ENCODE peak calls at places on chromosomes 16 and 17, in six cellular contexts. E is fibroblast of pulmonary artery, C is AG04450, S is left ventricle myocardium inferior, L is HFF-Myc, B is astrocyte of the cerebellum. X is an unnamed sample.

GRCh38 chr17:12282056-12282455 is 261.4 kb downstream of the MAP2K4 start:
- DNase-seq in S (no peak), L (peak), C (peak), B (peak), E (peak), X (no peak)

GRCh38 chr16:23466162-23466885 is 13.3 kb upstream of the COG7 start:
- DNase-seq in C (peak), B (no peak), E (peak), L (no peak), S (no peak), X (no peak)

GRCh38 chr17:75877752-75878173 is 618 bp downstream of the TRIM47 start:
- DNase-seq in L (no peak), B (no peak), E (peak), S (peak), C (no peak), X (peak)

GRCh38 chr17:61647044-61647443 is 56.0 kb upstream of the NACA2 start:
- DNase-seq in L (peak), S (no peak), B (peak), E (peak), C (no peak), X (no peak)

GRCh38 chr16:23288726-23289512 is 13.2 kb upstream of the SCNN1B start:
- DNase-seq in S (no peak), E (no peak), L (no peak), B (no peak), C (no peak), X (peak)

GRCh38 chr17:50026901-50027638 is 28.8 kb upstream of the ITGA3 start:
- DNase-seq in E (peak), L (peak), C (no peak), S (peak), B (peak), X (peak)

GRCh38 chr16:74874912-74875311 is 100.3 kb upstream of the FA2H start:
- DNase-seq in E (no peak), L (no peak), C (no peak), B (no peak), S (peak), X (no peak)

GRCh38 chr16:78390070-78390469 is 290.6 kb downstream of the WWOX start:
- DNase-seq in S (no peak), B (no peak), E (no peak), L (no peak), C (no peak), X (no peak)

GRCh38 chr16:12435730-12436129 is 368.0 kb downstream of the CPPED1 start:
- DNase-seq in B (no peak), S (no peak), E (no peak), C (no peak), L (no peak), X (no peak)

GRCh38 chr17:57670769-57671545 is 74.1 kb downstream of the CCDC182 start:
- DNase-seq in S (no peak), B (no peak), E (no peak), C (no peak), L (no peak), X (no peak)

GRCh38 chr17:4247361-4247980 is 16.3 kb downstream of the ANKFY1 start:
- DNase-seq in L (no peak), C (no peak), S (no peak), E (no peak), B (no peak), X (no peak)

GRCh38 chr17:6853764-6854442 is 22.4 kb upstream of the TEKT1 start:
- DNase-seq in C (no peak), L (no peak), B (no peak), S (no peak), E (no peak), X (no peak)

GRCh38 chr16:70267516-70267915 is 15.8 kb upstream of the EXOSC6 start:
- DNase-seq in S (no peak), B (no peak), E (peak), L (peak), C (no peak), X (peak)

GRCh38 chr17:63780507-63780906 is 6.5 kb downstream of the DDX42 start:
- DNase-seq in S (no peak), B (no peak), C (no peak), E (peak), L (no peak), X (no peak)

GRCh38 chr17:43734376-43734775 is 24.2 kb downstream of the SOST start:
- DNase-seq in B (peak), S (no peak), E (peak), C (no peak), L (no peak), X (no peak)

GRCh38 chr17:51748749-51749604 is 409.5 kb downstream of the CA10 start:
- DNase-seq in L (no peak), S (no peak), C (no peak), E (no peak), B (no peak), X (peak)

GRCh38 chr17:1573932-1574696 is 11.5 kb upstream of the PITPNA start:
- DNase-seq in B (peak), C (peak), S (peak), L (no peak), E (peak), X (peak)

GRCh38 chr16:55499951-55500350 is 8.9 kb upstream of the LPCAT2 start:
- DNase-seq in S (no peak), B (peak), L (peak), C (peak), E (peak), X (no peak)

GRCh38 chr16:69660166-69660565 is 66.2 kb downstream of the NQO1 start:
- DNase-seq in C (no peak), L (no peak), E (no peak), S (no peak), B (no peak), X (peak)

GRCh38 chr17:77604301-77605031 is 354.0 kb upstream of the TNRC6C start:
- DNase-seq in L (no peak), B (no peak), C (no peak), E (no peak), S (no peak), X (no peak)

GRCh38 chr17:40106089-40106759 is 5.8 kb upstream of the NR1D1 start:
- DNase-seq in S (peak), C (no peak), B (no peak), L (no peak), E (no peak), X (no peak)

GRCh38 chr17:50944054-50944901 is 78.1 kb upstream of the TOB1 start:
- DNase-seq in E (peak), S (peak), C (no peak), L (no peak), B (no peak), X (peak)

GRCh38 chr16:10318798-10319500 is 66.9 kb upstream of the ATF7IP2 start:
- DNase-seq in E (no peak), L (no peak), C (no peak), B (no peak), S (no peak), X (no peak)

GRCh38 chr16:48408688-48409087 is 23.5 kb upstream of the SIAH1 start:
- DNase-seq in E (peak), L (no peak), B (peak), C (no peak), S (peak), X (no peak)

GRCh38 chr17:82943339-82943738 is 103.5 kb upstream of the ZNF750 start:
- DNase-seq in B (no peak), L (no peak), E (no peak), S (peak), C (no peak), X (no peak)

GRCh38 chr17:72386619-72387237 is 265.9 kb downstream of the SOX9 start:
- DNase-seq in C (no peak), B (no peak), S (no peak), L (no peak), E (no peak), X (no peak)

GRCh38 chr17:56173958-56174357 is 20.7 kb downstream of the ANKFN1 start:
- DNase-seq in C (no peak), E (no peak), B (no peak), S (no peak), L (no peak), X (no peak)

GRCh38 chr17:40862985-40863733 is 3.9 kb downstream of the KRT12 start:
- DNase-seq in B (no peak), E (peak), C (no peak), S (no peak), L (no peak), X (peak)

GRCh38 chr17:40550608-40551007 is 14.7 kb downstream of the CCR7 start:
- DNase-seq in E (peak), L (no peak), C (no peak), B (no peak), S (peak), X (no peak)

GRCh38 chr17:3773511-3773910 is 27.5 kb downstream of the ITGAE start:
- DNase-seq in E (peak), B (peak), L (peak), C (peak), S (no peak), X (no peak)

GRCh38 chr17:57464191-57464864 is 208.0 kb downstream of the MSI2 start:
- DNase-seq in S (peak), C (no peak), L (no peak), E (no peak), B (no peak), X (peak)

GRCh38 chr17:69870091-69870530 is 204.9 kb upstream of the KCNJ16 start:
- DNase-seq in C (peak), L (peak), E (peak), B (no peak), S (no peak), X (peak)

GRCh38 chr17:82937411-82938371 is 97.9 kb upstream of the ZNF750 start:
- DNase-seq in C (no peak), S (peak), B (no peak), L (no peak), E (no peak), X (no peak)

GRCh38 chr16:74296120-74296464 is 522 bp upstream of the PSMD7 start:
- DNase-seq in L (no peak), B (no peak), E (no peak), C (no peak), S (no peak), X (no peak)

GRCh38 chr17:373616-374225 is 21.1 kb upstream of the RPH3AL start:
- DNase-seq in L (no peak), S (peak), E (no peak), B (no peak), C (no peak), X (no peak)

GRCh38 chr17:57477483-57478357 is 221.4 kb downstream of the MSI2 start:
- DNase-seq in B (no peak), C (no peak), E (no peak), S (no peak), L (no peak), X (no peak)

GRCh38 chr16:10577305-10578202 is 2.8 kb downstream of the EMP2 start:
- DNase-seq in B (no peak), L (no peak), C (no peak), S (peak), E (no peak), X (no peak)

GRCh38 chr16:17078950-17079631 is 391.7 kb downstream of the XYLT1 start:
- DNase-seq in L (no peak), E (no peak), S (no peak), C (no peak), B (no peak), X (no peak)

GRCh38 chr17:54937426-54937825 is 31.0 kb downstream of the COX11 start:
- DNase-seq in C (no peak), E (no peak), S (no peak), B (no peak), L (no peak), X (no peak)
- TF ChIP-seq CTCF in C (no peak), E (no peak), S (no peak), B (no peak), L (no peak), X (no peak)

GRCh38 chr17:81397314-81398169 is 2.3 kb downstream of the BAHCC1 start:
- DNase-seq in L (no peak), C (no peak), E (peak), B (no peak), S (no peak), X (no peak)
- H3K4me3 ChIP-seq in L (peak), C (peak), E (peak), B (peak), S (peak), X (no peak)

GRCh38 chr16:117381-118365 is 20.8 kb downstream of the NPRL3 start:
- DNase-seq in L (no peak), B (no peak), E (peak), S (peak), C (no peak), X (peak)

GRCh38 chr16:122342-122741 is 16.1 kb downstream of the NPRL3 start:
- DNase-seq in S (no peak), E (no peak), L (no peak), C (no peak), B (no peak), X (no peak)

GRCh38 chr16:118857-119256 is 19.6 kb downstream of the NPRL3 start:
- DNase-seq in B (no peak), S (no peak), L (no peak), C (no peak), E (no peak), X (no peak)

GRCh38 chr16:116015-116414 is 22.5 kb downstream of the NPRL3 start:
- DNase-seq in B (no peak), S (no peak), E (no peak), C (no peak), L (no peak), X (no peak)

GRCh38 chr16:119835-120234 is 18.6 kb downstream of the NPRL3 start:
- DNase-seq in S (no peak), L (no peak), B (no peak), E (no peak), C (no peak), X (no peak)
- TF ChIP-seq CTCF in S (no peak), L (no peak), B (no peak), E (no peak), C (no peak), X (no peak)

GRCh38 chr16:79582789-79583188 is 17.7 kb downstream of the MAF start:
- DNase-seq in L (no peak), S (no peak), C (no peak), E (no peak), B (no peak), X (no peak)

GRCh38 chr16:79580465-79581200 is 19.9 kb downstream of the MAF start:
- DNase-seq in E (no peak), C (no peak), B (no peak), L (no peak), S (no peak), X (no peak)
- H3K4me3 ChIP-seq in E (no peak), C (no peak), B (no peak), L (no peak), S (no peak), X (no peak)

GRCh38 chr16:73012341-73012740 is 35.6 kb downstream of the ZFHX3 start:
- DNase-seq in C (no peak), L (no peak), E (no peak), S (no peak), B (no peak), X (no peak)

GRCh38 chr16:73010150-73010676 is 37.7 kb downstream of the ZFHX3 start:
- DNase-seq in C (no peak), E (no peak), L (no peak), B (no peak), S (no peak), X (no peak)

GRCh38 chr16:73013974-73014373 is 34.0 kb downstream of the ZFHX3 start:
- DNase-seq in B (no peak), E (no peak), C (no peak), S (no peak), L (no peak), X (no peak)

GRCh38 chr16:73014768-73015167 is 33.2 kb downstream of the ZFHX3 start:
- DNase-seq in B (no peak), C (no peak), L (no peak), S (no peak), E (no peak), X (no peak)

GRCh38 chr16:73011926-73012325 is 36.0 kb downstream of the ZFHX3 start:
- DNase-seq in S (no peak), L (no peak), C (no peak), E (no peak), B (no peak), X (no peak)
- TF ChIP-seq CTCF in S (no peak), L (no peak), C (no peak), E (no peak), B (no peak), X (no peak)

DNA sequence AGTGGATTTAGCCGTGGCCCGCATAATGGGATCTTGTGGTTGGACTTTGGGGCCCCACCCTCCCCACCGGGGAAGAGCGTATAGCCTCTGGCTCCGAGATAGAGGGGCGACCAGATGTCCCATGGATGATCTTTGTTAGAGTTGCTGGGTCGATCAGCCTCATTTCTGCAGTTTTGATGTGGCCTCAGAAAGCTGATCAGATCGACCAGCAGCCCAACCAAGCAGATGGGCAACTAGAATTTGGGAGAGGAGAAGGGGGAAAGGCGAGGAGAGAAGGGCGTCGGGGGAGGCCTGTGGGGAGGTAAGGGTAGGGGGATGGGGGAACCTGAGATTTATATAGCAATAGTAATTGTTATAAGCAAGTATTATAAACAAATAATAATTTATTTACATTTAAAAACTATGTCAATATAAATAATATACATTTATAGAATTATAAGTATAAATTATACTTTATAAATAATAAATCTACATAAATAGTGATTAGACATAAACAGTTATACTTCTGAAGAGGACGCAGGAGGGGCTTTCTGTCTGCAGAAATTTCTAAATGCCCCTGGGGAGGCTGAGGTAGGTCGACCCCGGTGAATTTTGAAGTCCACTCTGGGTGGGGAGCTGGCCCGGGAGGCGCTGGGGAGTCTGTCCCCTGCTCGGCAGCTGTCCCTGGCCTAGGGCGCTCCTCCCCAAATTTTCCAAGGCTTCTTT is 136.3 kb downstream of the KCNJ12 start:
- DNase-seq in E (no peak), L (no peak), C (no peak), S (no peak), B (no peak), X (no peak)
- H3K4me3 ChIP-seq in E (no peak), L (no peak), C (peak), S (peak), B (no peak), X (no peak)

DNA sequence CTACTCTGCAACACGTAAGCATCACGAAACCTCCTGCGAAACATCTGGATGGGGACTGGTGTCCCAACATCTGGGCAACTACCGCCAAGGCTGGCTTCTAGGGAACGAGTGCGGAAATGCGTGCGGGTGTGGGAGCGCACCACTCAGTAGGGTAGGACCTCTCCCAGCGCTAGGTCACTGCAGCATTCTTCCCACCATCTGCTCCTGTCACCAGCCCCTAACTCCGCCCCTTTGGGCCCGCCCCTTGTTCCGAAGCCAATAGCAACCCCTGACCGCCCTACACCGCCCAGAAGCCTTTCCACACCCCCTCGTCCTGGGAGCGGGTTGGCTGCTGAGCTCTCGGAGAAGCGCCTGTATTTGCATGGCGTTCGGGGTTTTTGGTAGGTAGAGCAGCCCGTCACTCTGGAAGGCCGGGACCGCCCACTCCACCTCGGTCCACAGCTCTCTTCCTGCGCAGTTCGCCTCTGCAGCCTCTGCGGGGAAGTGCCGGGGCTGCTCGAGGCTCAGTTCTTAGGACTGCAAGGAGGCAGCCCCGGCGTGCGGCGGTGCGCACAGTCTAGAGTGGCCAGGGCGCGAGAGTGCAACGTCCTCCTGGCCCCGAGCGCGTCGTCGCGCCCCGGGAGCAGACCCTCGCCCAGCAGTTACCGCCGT is at the start of gene HS3ST3B1:
- DNase-seq in E (peak), S (peak), L (peak), B (peak), C (peak), X (peak)
- TF ChIP-seq CTCF in E (no peak), S (no peak), L (no peak), B (peak), C (no peak), X (no peak)

DNA sequence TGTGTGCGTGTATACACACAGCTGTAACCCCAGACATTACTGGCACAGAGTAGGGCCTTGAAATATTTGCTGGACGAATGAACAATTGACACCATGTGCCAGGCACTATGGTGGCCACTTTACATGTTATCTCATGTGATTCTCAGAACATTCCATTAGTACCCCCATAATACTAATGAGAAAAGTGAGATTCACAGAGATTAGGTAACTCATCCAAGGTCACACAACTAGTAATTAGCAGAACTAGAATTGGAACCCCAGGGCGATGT is 2.0 kb upstream of the MATCAP1 start:
- DNase-seq in E (no peak), S (no peak), C (no peak), B (no peak), L (no peak), X (no peak)
- H3K4me3 ChIP-seq in E (no peak), S (peak), C (peak), B (no peak), L (no peak), X (no peak)

X was measured in GM12865.